ENCODE peak calls at places on chromosomes 5 and 9, in nine cellular contexts. R is CD8-positive, alpha-beta memory T cell; Q is lower leg skin; D is activated naive CD8-positive, alpha-beta T cell treated with anti-CD3 and anti-CD28 coated beads for 36 hours; I is GDM1; F is hypothalamus; C is stimulated activated CD8-positive, alpha-beta memory T cell treated with anti-CD3 and anti-CD28 coated beads, Interleukin-15, amount 100 ng/mL, for 1 hour; G is DND-41; M is aorta. X is an unnamed sample.

GRCh38 chr9:33250458-33250995 is 10.6 kb downstream of the SPINK4 start:
- DNase-seq in R (no peak), C (no peak), G (no peak), F (no peak), D (no peak), M (no peak), I (no peak), Q (no peak), X (no peak)

GRCh38 chr5:77012601-77013000 is 17.6 kb upstream of the AGGF1 start:
- DNase-seq in R (no peak), M (no peak), D (no peak), G (no peak), Q (no peak), F (no peak), C (no peak), I (no peak), X (no peak)

GRCh38 chr5:136159457-136159856 is 26.8 kb downstream of the SMAD5 start:
- DNase-seq in D (no peak), M (no peak), F (no peak), I (no peak), R (no peak), G (no peak), C (no peak), Q (no peak), X (no peak)

GRCh38 chr9:111108946-111109345 is 70.7 kb upstream of the LPAR1 start:
- DNase-seq in D (no peak), G (no peak), M (no peak), C (no peak), R (no peak), F (no peak), Q (no peak), I (peak), X (peak)

GRCh38 chr9:2758162-2758950 is 41.0 kb downstream of the KCNV2 start:
- DNase-seq in F (no peak), G (no peak), M (no peak), I (no peak), R (no peak), C (no peak), D (no peak), Q (no peak), X (no peak)

GRCh38 chr9:136660971-136661540 is 1.7 kb upstream of the EGFL7 start:
- DNase-seq in G (no peak), D (no peak), F (no peak), M (no peak), I (no peak), C (no peak), Q (no peak), R (no peak), X (no peak)

GRCh38 chr5:103033696-103034095 is 86.2 kb downstream of the GIN1 start:
- DNase-seq in I (no peak), F (no peak), D (no peak), M (no peak), C (no peak), R (no peak), G (no peak), Q (no peak), X (no peak)

GRCh38 chr5:91052977-91053732 is 330.0 kb downstream of the ARRDC3 start:
- DNase-seq in Q (no peak), G (no peak), R (no peak), I (no peak), F (no peak), D (no peak), C (no peak), M (no peak), X (no peak)

GRCh38 chr9:131679261-131680020 is 60.4 kb downstream of the RAPGEF1 start:
- DNase-seq in I (no peak), G (no peak), Q (no peak), M (no peak), F (no peak), R (no peak), D (no peak), C (no peak), X (no peak)

GRCh38 chr5:146947181-146947941 is 68.8 kb upstream of the PPP2R2B start:
- DNase-seq in C (no peak), Q (no peak), F (no peak), I (no peak), M (no peak), G (peak), R (peak), D (peak), X (no peak)

GRCh38 chr9:107866912-107867311 is 377.3 kb upstream of the KLF4 start:
- DNase-seq in G (no peak), M (no peak), C (no peak), I (peak), Q (no peak), D (no peak), R (no peak), F (no peak), X (peak)

GRCh38 chr5:59466271-59466670 is 427.3 kb downstream of the PDE4D start:
- DNase-seq in R (no peak), F (no peak), D (no peak), Q (no peak), M (no peak), I (no peak), G (no peak), C (no peak), X (no peak)

GRCh38 chr9:24487946-24488345 is 57.8 kb downstream of the IZUMO3 start:
- DNase-seq in M (no peak), R (no peak), D (no peak), G (no peak), F (no peak), C (no peak), I (no peak), Q (no peak), X (no peak)

GRCh38 chr9:37146372-37146771 is 26.0 kb downstream of the ZCCHC7 start:
- DNase-seq in F (no peak), M (no peak), Q (no peak), D (no peak), I (peak), C (no peak), R (no peak), G (no peak), X (peak)

GRCh38 chr9:29875522-29875921 is 2302.2 kb upstream of the C9orf72 start:
- DNase-seq in M (no peak), G (no peak), C (no peak), I (no peak), D (no peak), R (no peak), Q (no peak), F (no peak), X (no peak)

GRCh38 chr9:512555-513272 is 298.0 kb downstream of the DOCK8 start:
- DNase-seq in C (no peak), D (no peak), G (no peak), R (no peak), M (no peak), Q (no peak), F (no peak), I (no peak), X (no peak)

GRCh38 chr5:153974813-153975163 is 63.9 kb downstream of the FAM114A2 start:
- DNase-seq in G (no peak), D (no peak), F (no peak), Q (no peak), C (no peak), M (no peak), R (no peak), I (no peak), X (no peak)

GRCh38 chr5:146877783-146878470 is 630 bp downstream of the PPP2R2B start:
- DNase-seq in Q (no peak), C (no peak), R (peak), F (no peak), D (peak), G (no peak), M (peak), I (no peak), X (no peak)

GRCh38 chr5:30600892-30601291 is 592.6 kb upstream of the CDH6 start:
- DNase-seq in F (no peak), D (no peak), R (no peak), C (no peak), I (no peak), Q (no peak), G (no peak), M (no peak), X (no peak)

GRCh38 chr5:98482321-98483111 is 290.9 kb upstream of the RGMB start:
- DNase-seq in D (no peak), M (no peak), G (no peak), Q (no peak), I (no peak), R (no peak), F (no peak), C (no peak), X (no peak)

GRCh38 chr9:127878001-127878651 is 651 bp upstream of the AK1 start:
- DNase-seq in D (no peak), R (no peak), M (no peak), I (no peak), G (no peak), F (no peak), Q (no peak), C (no peak), X (no peak)

GRCh38 chr5:123125953-123126352 is 36.9 kb downstream of the PRDM6 start:
- DNase-seq in Q (no peak), G (no peak), I (no peak), M (no peak), C (no peak), R (no peak), F (no peak), D (no peak), X (no peak)

GRCh38 chr9:36997414-36997813 is 36.7 kb downstream of the PAX5 start:
- DNase-seq in G (no peak), F (no peak), R (no peak), I (no peak), D (no peak), C (no peak), M (no peak), Q (no peak), X (no peak)

GRCh38 chr5:127934791-127935256 is 148.7 kb upstream of the SLC12A2 start:
- DNase-seq in G (no peak), R (no peak), I (no peak), D (no peak), M (no peak), Q (no peak), C (no peak), F (no peak), X (no peak)

GRCh38 chr9:99820330-99821186 is 1.1 kb upstream of the NR4A3 start:
- DNase-seq in Q (peak), I (no peak), G (peak), F (peak), C (no peak), R (peak), D (peak), M (peak), X (no peak)

X was measured in HL-60.